ENCODE peak calls at places on chromosomes 1 and 21, in six cellular contexts. M is lower lobe of right lung, J is lung, H is ovary, L is breast epithelium, N is A549. W is an unnamed sample.

GRCh38 chr1:18667333-18667732 is 36.7 kb downstream of the PAX7 start:
- DNase-seq in M (no peak), J (no peak), H (no peak), L (no peak), N (no peak), W (no peak)

GRCh38 chr21:38853421-38853919 is 47.7 kb downstream of the ETS2 start:
- DNase-seq in M (no peak), J (no peak), H (no peak), L (no peak), N (peak), W (no peak)

GRCh38 chr1:39047374-39048229 is 21.5 kb downstream of the NDUFS5 start:
- DNase-seq in M (peak), J (peak), H (no peak), L (no peak), N (peak), W (peak)

GRCh38 chr1:229064320-229064908 is 206.5 kb upstream of the RAB4A start:
- DNase-seq in M (no peak), J (no peak), H (no peak), L (no peak), N (peak), W (peak)

GRCh38 chr1:198496216-198497143 is 44.0 kb downstream of the ATP6V1G3 start:
- DNase-seq in M (no peak), J (no peak), H (no peak), L (no peak), N (no peak), W (no peak)

GRCh38 chr1:224727351-224727750 is 111.2 kb downstream of the CNIH3 start:
- DNase-seq in M (no peak), J (no peak), H (no peak), L (no peak), N (no peak), W (no peak)

GRCh38 chr1:50531601-50532000 is 108.4 kb upstream of the DMRTA2 start:
- DNase-seq in M (no peak), J (no peak), H (no peak), L (no peak), N (no peak), W (no peak)

GRCh38 chr1:59146651-59147358 is 150.1 kb upstream of the FGGY start:
- DNase-seq in M (peak), J (peak), H (peak), L (no peak), N (peak), W (peak)

GRCh38 chr1:241550318-241550717 is 18.1 kb downstream of the KMO start:
- DNase-seq in M (no peak), J (no peak), H (no peak), L (no peak), N (no peak), W (no peak)

GRCh38 chr1:7400566-7400965 is 370.5 kb upstream of the VAMP3 start:
- DNase-seq in M (no peak), J (peak), H (no peak), L (no peak), N (no peak), W (no peak)

GRCh38 chr21:38267991-38268858 is 11.4 kb downstream of the KCNJ15 start:
- DNase-seq in M (no peak), J (no peak), H (no peak), L (no peak), N (no peak), W (no peak)

GRCh38 chr1:153919879-153920852 is 2.6 kb downstream of the GATAD2B start:
- DNase-seq in M (no peak), J (no peak), H (no peak), L (no peak), N (peak), W (no peak)

GRCh38 chr1:198879711-198880306 is 241.0 kb downstream of the PTPRC start:
- DNase-seq in M (no peak), J (no peak), H (no peak), L (no peak), N (no peak), W (no peak)

GRCh38 chr1:168728452-168729404 is at the start of gene DPT:
- DNase-seq in M (no peak), J (no peak), H (no peak), L (no peak), N (no peak), W (peak)

DNA sequence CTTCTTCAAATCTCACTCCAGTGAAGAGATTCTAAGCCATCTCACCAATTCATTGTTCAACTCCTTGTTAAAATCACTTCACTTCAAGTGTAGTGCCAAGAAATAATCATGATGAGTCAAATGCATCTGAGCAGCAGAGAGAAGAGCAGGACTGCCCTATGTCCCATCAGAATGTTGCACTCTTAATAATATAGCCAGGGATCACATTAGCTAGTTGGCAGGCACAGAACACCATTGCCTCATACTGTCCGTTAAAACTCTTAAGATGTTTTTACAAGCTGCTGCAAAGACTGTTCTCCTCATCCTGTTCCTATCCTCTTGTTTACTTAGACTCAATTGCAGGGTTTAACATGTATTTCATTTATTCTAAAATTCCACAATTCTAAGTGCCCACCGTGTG is 432.9 kb downstream of the PLPP3 start:
- DNase-seq in M (no peak), J (no peak), H (no peak), L (no peak), N (no peak), W (no peak)
- H3K27ac ChIP-seq in M (no peak), J (no peak), H (no peak), L (peak), N (no peak), W (no peak)

GRCh38 chr1:181711858-181712257 is 228.5 kb downstream of the CACNA1E start:
- DNase-seq in M (no peak), J (no peak), H (no peak), L (no peak), N (no peak), W (no peak)
- H3K27ac ChIP-seq in M (no peak), J (no peak), H (no peak), L (no peak), N (no peak), W (no peak)

GRCh38 chr1:26677306-26678115 is 18.3 kb upstream of the ARID1A start:
- DNase-seq in M (peak), J (peak), H (peak), L (peak), N (peak), W (peak)
- H3K27ac ChIP-seq in M (peak), J (peak), H (no peak), L (peak), N (peak), W (no peak)

GRCh38 chr1:222736972-222737371 is at the start of gene FAM177B:
- DNase-seq in M (no peak), J (no peak), H (no peak), L (no peak), N (no peak), W (no peak)
- H3K27ac ChIP-seq in M (no peak), J (peak), H (no peak), L (no peak), N (no peak), W (no peak)

DNA sequence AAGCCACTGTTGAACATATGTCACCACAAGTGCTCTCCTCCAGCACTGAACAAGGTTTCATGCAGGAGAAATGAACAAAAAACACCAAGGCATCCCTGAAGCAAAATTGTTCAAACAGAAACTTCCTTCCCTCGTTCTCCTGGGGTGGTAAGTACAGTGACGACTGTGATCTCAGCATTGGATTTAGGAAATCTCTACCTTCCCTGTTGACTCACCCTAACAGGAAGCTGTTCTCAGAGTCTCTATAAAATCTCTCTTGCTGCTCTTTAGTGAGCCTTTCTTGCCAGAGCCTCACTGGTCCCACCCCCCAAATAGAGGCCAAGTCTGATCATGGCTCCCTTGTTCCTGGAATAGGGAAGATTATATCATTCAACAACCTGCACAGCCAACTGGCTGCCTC is 12.5 kb downstream of the VSIG8 start:
- DNase-seq in M (no peak), J (no peak), H (no peak), L (no peak), N (no peak), W (no peak)
- H3K27ac ChIP-seq in M (no peak), J (no peak), H (no peak), L (no peak), N (no peak), W (no peak)

GRCh38 chr1:111621050-111621449 is 1.5 kb downstream of the RAP1A start:
- DNase-seq in M (no peak), J (no peak), H (no peak), L (no peak), N (no peak), W (no peak)
- H3K27ac ChIP-seq in M (peak), J (no peak), H (no peak), L (peak), N (no peak), W (peak)

GRCh38 chr1:225774276-225775147 is 3.1 kb upstream of the SRP9 start:
- DNase-seq in M (no peak), J (no peak), H (no peak), L (no peak), N (no peak), W (no peak)
- H3K27ac ChIP-seq in M (no peak), J (no peak), H (no peak), L (peak), N (peak), W (no peak)

W was measured in right cardiac atrium.